ENCODE peak calls at places on chromosome 9, in seven cellular contexts. Q is A549, H is cardiac muscle cell, R is pancreas, Z is left ventricle myocardium inferior, J is skeletal muscle cell, N is body of pancreas. U is an unnamed sample.

GRCh38 chr9:136512651-136513066 is 29.8 kb upstream of the SEC16A start:
- DNase-seq in Q (no peak), H (peak), R (no peak), Z (peak), J (no peak), N (no peak), U (no peak)

GRCh38 chr9:125183054-125183453 is 6.5 kb downstream of the PPP6C start:
- DNase-seq in Q (no peak), H (peak), R (no peak), Z (no peak), J (no peak), N (no peak), U (no peak)

GRCh38 chr9:97848582-97849237 is 4.3 kb upstream of the FOXE1 start:
- DNase-seq in Q (no peak), H (no peak), R (no peak), Z (no peak), J (no peak), N (peak), U (no peak)

GRCh38 chr9:106947501-106947900 is 84.5 kb downstream of the ZNF462 start:
- DNase-seq in Q (no peak), H (no peak), R (no peak), Z (no peak), J (no peak), N (no peak), U (no peak)

GRCh38 chr9:19552693-19553092 is 143.9 kb downstream of the ACER2 start:
- DNase-seq in Q (no peak), H (no peak), R (no peak), Z (no peak), J (no peak), N (no peak), U (no peak)

GRCh38 chr9:129509508-129509907 is 111.4 kb downstream of the C9orf50 start:
- DNase-seq in Q (peak), H (peak), R (no peak), Z (no peak), J (peak), N (no peak), U (peak)

GRCh38 chr9:91197232-91198181 is 164.2 kb downstream of the AUH start:
- DNase-seq in Q (peak), H (peak), R (peak), Z (peak), J (peak), N (peak), U (peak)

GRCh38 chr9:135085830-135086546 is 1.5 kb upstream of the OLFM1 start:
- DNase-seq in Q (peak), H (peak), R (peak), Z (peak), J (no peak), N (peak), U (peak)

GRCh38 chr9:38160613-38161215 is 91.7 kb upstream of the SHB start:
- DNase-seq in Q (peak), H (peak), R (peak), Z (peak), J (no peak), N (peak), U (peak)

GRCh38 chr9:107246259-107247254 is 36.5 kb upstream of the RAD23B start:
- DNase-seq in Q (peak), H (no peak), R (no peak), Z (no peak), J (no peak), N (no peak), U (peak)

GRCh38 chr9:93132287-93132927 is 1.6 kb downstream of the NINJ1 start:
- DNase-seq in Q (peak), H (peak), R (peak), Z (peak), J (no peak), N (peak), U (peak)

GRCh38 chr9:110977259-110977709 is 61.0 kb downstream of the LPAR1 start:
- DNase-seq in Q (peak), H (peak), R (peak), Z (no peak), J (peak), N (peak), U (peak)

GRCh38 chr9:94150890-94151660 is 66.8 kb downstream of the PTPDC1 start:
- DNase-seq in Q (no peak), H (no peak), R (no peak), Z (no peak), J (no peak), N (no peak), U (peak)

GRCh38 chr9:80867731-80868130 is 821.6 kb downstream of the TLE1 start:
- DNase-seq in Q (no peak), H (peak), R (no peak), Z (no peak), J (no peak), N (no peak), U (peak)

GRCh38 chr9:136311433-136312375 is 7.8 kb upstream of the CCDC187 start:
- DNase-seq in Q (peak), H (no peak), R (peak), Z (no peak), J (no peak), N (no peak), U (no peak)

GRCh38 chr9:4734150-4734549 is 6.9 kb downstream of the AK3 start:
- DNase-seq in Q (no peak), H (no peak), R (no peak), Z (no peak), J (no peak), N (no peak), U (no peak)

GRCh38 chr9:127796225-127796813 is 6.4 kb upstream of the FPGS start:
- DNase-seq in Q (no peak), H (no peak), R (peak), Z (no peak), J (no peak), N (peak), U (peak)

GRCh38 chr9:78493166-78493742 is 196.3 kb downstream of the PSAT1 start:
- DNase-seq in Q (no peak), H (no peak), R (no peak), Z (no peak), J (no peak), N (no peak), U (no peak)

GRCh38 chr9:94895668-94896067 is 169.2 kb downstream of the AOPEP start:
- DNase-seq in Q (no peak), H (no peak), R (no peak), Z (no peak), J (no peak), N (no peak), U (no peak)

GRCh38 chr9:94786586-94786985 is 60.1 kb downstream of the AOPEP start:
- DNase-seq in Q (no peak), H (no peak), R (no peak), Z (no peak), J (no peak), N (no peak), U (no peak)

DNA sequence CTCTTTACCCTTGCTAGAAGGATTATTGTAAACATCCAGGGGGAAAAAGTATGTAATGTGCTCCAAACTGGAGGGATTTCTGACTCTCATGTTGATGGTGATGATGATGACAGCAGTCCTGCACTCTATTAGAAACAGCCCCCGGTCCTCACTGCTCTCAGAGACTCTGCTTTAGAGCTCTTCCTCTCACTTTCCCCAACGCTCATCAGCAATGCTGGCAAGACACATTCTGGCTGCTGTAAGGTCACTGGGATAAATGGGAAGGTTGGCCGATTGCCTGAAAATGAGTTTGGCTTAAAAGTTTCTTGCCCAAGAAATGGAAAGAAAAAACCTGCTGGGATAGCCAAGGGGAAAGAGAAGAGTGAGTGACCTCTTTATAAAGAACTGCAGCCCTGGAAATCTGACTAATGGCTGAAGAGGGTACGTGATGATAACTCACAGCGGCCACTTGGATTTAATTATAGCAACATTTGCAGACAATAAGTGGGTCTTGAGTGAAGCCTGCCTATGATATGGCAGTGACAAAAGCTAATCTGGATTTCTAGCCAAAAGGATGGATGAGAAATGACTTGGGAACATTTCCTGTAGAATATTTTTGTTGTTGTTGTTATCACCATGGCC is 235.8 kb downstream of the TMEM38B start:
- DNase-seq in Q (no peak), H (no peak), R (no peak), Z (no peak), J (no peak), N (no peak), U (no peak)
- H3K4me3 ChIP-seq in Q (no peak), H (no peak), R (no peak), Z (no peak), J (no peak), N (no peak), U (no peak)

GRCh38 chr9:114140401-114140800 is 14.9 kb upstream of the COL27A1 start:
- DNase-seq in Q (no peak), H (no peak), R (no peak), Z (no peak), J (no peak), N (no peak), U (no peak)
- H3K4me3 ChIP-seq in Q (no peak), H (no peak), R (no peak), Z (no peak), J (no peak), N (no peak), U (no peak)

GRCh38 chr9:112570731-112571167 is 84.1 kb downstream of the KIAA1958 start:
- DNase-seq in Q (no peak), H (no peak), R (peak), Z (no peak), J (peak), N (peak), U (no peak)
- H3K4me3 ChIP-seq in Q (no peak), H (no peak), R (no peak), Z (no peak), J (no peak), N (no peak), U (no peak)

DNA sequence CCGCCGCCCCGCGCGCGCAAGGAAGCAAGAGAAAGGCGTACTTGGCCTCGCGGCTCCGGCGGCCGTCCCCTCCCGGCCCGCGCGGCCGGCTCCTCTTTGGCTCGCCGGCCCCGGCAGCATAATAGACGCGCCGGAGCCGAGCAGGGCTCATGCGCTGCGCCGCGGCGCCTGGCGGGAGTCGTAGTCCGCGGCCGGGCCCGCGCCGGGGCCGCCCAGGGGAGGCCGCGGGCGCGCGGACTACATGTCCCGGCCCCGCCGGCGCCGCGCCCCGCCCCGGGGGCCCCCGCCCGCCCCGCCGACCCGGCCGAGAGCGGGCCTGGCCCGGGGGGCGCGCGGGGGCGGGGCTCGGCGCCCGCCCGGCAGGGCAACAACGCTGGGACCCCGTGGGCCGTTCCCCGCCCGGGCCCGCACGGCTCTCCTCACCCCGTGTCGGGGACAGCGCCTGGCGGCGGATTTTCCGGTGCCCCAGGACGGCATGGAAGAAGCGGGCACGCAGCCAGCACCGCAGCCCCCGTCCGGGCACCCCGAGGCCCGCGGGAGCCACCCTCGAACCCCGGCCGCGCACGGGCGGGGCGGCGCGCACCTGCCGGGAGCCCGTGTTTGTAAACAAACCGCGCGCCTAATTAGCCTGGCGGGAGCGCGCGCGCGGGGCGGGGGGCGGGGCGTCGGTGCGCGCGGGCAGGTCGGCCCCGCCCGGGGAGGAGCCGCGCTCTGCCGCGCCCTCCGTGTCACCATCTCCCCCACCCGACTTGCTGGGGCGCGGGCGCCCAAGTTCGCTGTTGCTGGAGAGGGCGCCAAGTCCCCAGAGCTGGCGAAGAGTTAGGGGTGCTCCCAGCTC is at the start of gene BRD3:
- DNase-seq in Q (peak), H (peak), R (peak), Z (peak), J (peak), N (peak), U (peak)
- H3K4me3 ChIP-seq in Q (peak), H (peak), R (peak), Z (peak), J (peak), N (peak), U (peak)

DNA sequence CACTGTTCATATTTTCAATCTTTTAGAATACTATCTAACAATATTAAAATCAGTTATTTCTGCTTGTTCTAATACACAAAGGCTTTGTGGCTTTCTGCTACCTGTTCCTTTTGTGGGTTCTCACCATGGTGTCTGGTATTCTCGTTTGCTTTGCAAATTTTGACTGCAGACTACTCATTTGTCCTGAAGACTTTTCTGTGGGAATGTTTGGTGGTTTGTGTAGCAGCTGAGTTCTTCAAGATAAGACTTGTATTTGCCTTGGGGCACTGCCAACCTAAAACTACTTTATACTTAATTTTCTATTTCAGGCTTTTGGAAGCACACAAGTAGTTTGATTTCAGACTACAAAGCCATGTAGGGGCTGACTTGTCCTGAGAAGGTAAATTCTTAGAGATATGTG is 11.1 kb downstream of the IL33 start:
- DNase-seq in Q (no peak), H (peak), R (no peak), Z (no peak), J (no peak), N (peak), U (peak)
- H3K4me3 ChIP-seq in Q (no peak), H (no peak), R (no peak), Z (no peak), J (no peak), N (no peak), U (no peak)

GRCh38 chr9:75604661-75605060 is 285.8 kb upstream of the PCSK5 start:
- DNase-seq in Q (no peak), H (no peak), R (no peak), Z (no peak), J (no peak), N (no peak), U (no peak)
- H3K4me3 ChIP-seq in Q (no peak), H (no peak), R (no peak), Z (no peak), J (no peak), N (no peak), U (no peak)

U was measured in foreskin fibroblast.